ENCODE peak calls at places on chromosomes 7 and 10, in four cellular contexts. Y is GM12878, X is K562, L is HepG2. Q is an unnamed sample.

GRCh38 chr7:66344166-66344565 is 139.0 kb downstream of the TPST1 start:
- DNase-seq in X (no peak), Y (no peak), L (peak; percentile 21), Q (no peak)

GRCh38 chr7:768881-769504 is 41.9 kb upstream of the PRKAR1B start:
- DNase-seq in X (peak; percentile 32), L (no peak), Y (no peak), Q (peak; percentile 64)

GRCh38 chr7:65251851-65252620 is 121.6 kb upstream of the ZNF92 start:
- DNase-seq in X (peak; percentile 76), L (peak; percentile 53), Y (peak; percentile 27), Q (peak; percentile 87)

GRCh38 chr7:7696458-7697119 is 21.8 kb downstream of the RPA3 start:
- DNase-seq in L (peak; percentile 43), X (no peak), Y (no peak), Q (no peak)

GRCh38 chr10:90288403-90288933 is 569.4 kb downstream of the HTR7 start:
- DNase-seq in X (no peak), Y (no peak), L (no peak), Q (no peak)

GRCh38 chr7:24870766-24871165 is 109.2 kb downstream of the OSBPL3 start:
- DNase-seq in Y (no peak), L (no peak), X (no peak), Q (no peak)

GRCh38 chr7:117972606-117973005 is 99.4 kb upstream of the CTTNBP2 start:
- DNase-seq in L (no peak), Y (no peak), X (no peak), Q (no peak)

GRCh38 chr7:119377-120163 is 72.8 kb upstream of the FAM20C start:
- DNase-seq in X (no peak), Y (no peak), L (no peak), Q (no peak)

GRCh38 chr10:119191881-119192280 is 13.3 kb upstream of the PRDX3 start:
- DNase-seq in L (no peak), X (no peak), Y (no peak), Q (no peak)

GRCh38 chr10:114548662-114549061 is 109.4 kb downstream of the ABLIM1 start:
- DNase-seq in Y (no peak), X (peak; percentile 7), L (peak; percentile 80), Q (peak; percentile 50)

GRCh38 chr7:98293746-98294145 is 12.3 kb downstream of the BRI3 start:
- DNase-seq in X (no peak), Y (no peak), L (no peak), Q (no peak)

GRCh38 chr10:80411267-80411668 is 2.9 kb downstream of the PRXL2A start:
- DNase-seq in Y (no peak), L (peak; percentile 72), X (no peak), Q (no peak)

GRCh38 chr7:151181011-151181431 is 6.0 kb downstream of the ASB10 start:
- DNase-seq in X (no peak), L (no peak), Y (no peak), Q (no peak)

GRCh38 chr7:73823257-73823656 is 7.5 kb upstream of the CLDN4 start:
- DNase-seq in L (no peak), Y (no peak), X (no peak), Q (no peak)

GRCh38 chr10:32139223-32140073 is 83.2 kb upstream of the KIF5B start:
- DNase-seq in X (peak; percentile 86), L (peak; percentile 57), Y (no peak), Q (peak; percentile 74)

GRCh38 chr10:16745061-16745460 is 72.2 kb downstream of the RSU1 start:
- DNase-seq in X (no peak), L (no peak), Y (no peak), Q (no peak)

GRCh38 chr10:119957451-119957850 is 64.9 kb downstream of the SEC23IP start:
- DNase-seq in Y (no peak), L (no peak), X (no peak), Q (no peak)

GRCh38 chr10:83433705-83434104 is 705.6 kb upstream of the GHITM start:
- DNase-seq in Y (no peak), L (no peak), X (no peak), Q (no peak)

GRCh38 chr10:30384791-30385201 is 35.7 kb upstream of the MTPAP start:
- DNase-seq in Y (no peak), L (peak; percentile 24), X (no peak), Q (peak; percentile 54)

GRCh38 chr10:108039821-108040584 is 875.5 kb upstream of the SORCS1 start:
- DNase-seq in X (no peak), Y (no peak), L (no peak), Q (no peak)

GRCh38 chr10:116274141-116274861 is 1.3 kb upstream of the GFRA1 start:
- DNase-seq in L (no peak), Y (no peak), X (no peak), Q (peak; percentile 41)

GRCh38 chr10:70765794-70766594 is 19.2 kb downstream of the TBATA start:
- DNase-seq in Y (no peak), L (no peak), X (no peak), Q (no peak)

GRCh38 chr7:116588641-116589594 is 64.1 kb downstream of the CAV1 start:
- DNase-seq in Y (no peak), X (peak; percentile 63), L (peak; percentile 40), Q (no peak)

GRCh38 chr10:69086131-69086530 is 1.8 kb upstream of the SRGN start:
- DNase-seq in L (no peak), Y (no peak), X (no peak), Q (no peak)

GRCh38 chr7:18345641-18346234 is 149.8 kb upstream of the HDAC9 start:
- DNase-seq in L (peak; percentile 35), Y (no peak), X (peak; percentile 19), Q (peak; percentile 46)

GRCh38 chr7:64946772-64947171 is 43.7 kb downstream of the ZNF273 start:
- DNase-seq in L (peak; percentile 27), X (no peak), Y (no peak), Q (peak; percentile 46)

GRCh38 chr10:90317172-90317571 is 540.7 kb downstream of the HTR7 start:
- DNase-seq in X (no peak), L (no peak), Y (no peak), Q (no peak)

GRCh38 chr7:139526578-139527544 is 3.4 kb downstream of the CLEC2L start:
- DNase-seq in X (no peak), Y (no peak), L (no peak), Q (no peak)

GRCh38 chr10:69348824-69349541 is 67.7 kb downstream of the TACR2 start:
- DNase-seq in X (no peak), L (no peak), Y (no peak), Q (no peak)

GRCh38 chr7:128210590-128211570 is 30.2 kb upstream of the LEP start:
- DNase-seq in L (no peak), X (no peak), Y (no peak), Q (no peak)

GRCh38 chr7:29146082-29146706 is at the start of gene CPVL:
- DNase-seq in X (no peak), L (peak; percentile 71), Y (no peak), Q (peak; percentile 65)

GRCh38 chr10:71270301-71270777 is 48.7 kb upstream of the SLC29A3 start:
- DNase-seq in Y (no peak), X (peak; percentile 80), L (peak; percentile 56), Q (peak; percentile 72)

GRCh38 chr7:70356324-70356797 is 758.1 kb downstream of the AUTS2 start:
- DNase-seq in X (no peak), Y (no peak), L (no peak), Q (no peak)

GRCh38 chr7:84113906-84114875 is 80.4 kb downstream of the SEMA3A start:
- DNase-seq in Y (no peak), X (no peak), L (no peak), Q (no peak)

GRCh38 chr7:4129481-4130122 is 552.5 kb upstream of the FOXK1 start:
- DNase-seq in Y (no peak), L (no peak), X (no peak), Q (no peak)
- TF ChIP-seq ATF2 in Y (no peak), L (no peak), X (no peak), Q (no peak)

DNA sequence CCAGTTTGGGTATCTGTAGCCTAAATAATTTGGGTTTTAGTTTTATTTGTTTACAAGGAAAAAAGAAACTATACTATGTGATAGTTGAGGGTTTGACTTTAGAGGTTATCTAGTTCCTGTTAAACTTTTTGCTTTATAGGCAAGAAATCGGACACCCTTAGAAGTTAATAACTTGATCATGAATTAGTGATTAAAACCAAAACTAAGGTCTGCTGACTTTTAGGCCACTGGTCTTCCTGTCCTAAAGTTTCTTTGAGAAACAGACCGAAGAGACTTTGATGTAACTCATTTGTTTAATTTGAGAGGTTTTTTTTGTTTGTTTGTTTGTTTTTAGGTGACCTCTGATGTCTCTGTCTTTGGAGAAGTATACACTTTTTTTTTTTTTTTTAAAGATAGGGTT is 59.7 kb downstream of the PHTF2 start:
- DNase-seq in L (no peak), Y (no peak), X (no peak), Q (no peak)
- TF ChIP-seq ATF3 in L (no peak), Y (no peak), X (no peak), Q (no peak)

DNA sequence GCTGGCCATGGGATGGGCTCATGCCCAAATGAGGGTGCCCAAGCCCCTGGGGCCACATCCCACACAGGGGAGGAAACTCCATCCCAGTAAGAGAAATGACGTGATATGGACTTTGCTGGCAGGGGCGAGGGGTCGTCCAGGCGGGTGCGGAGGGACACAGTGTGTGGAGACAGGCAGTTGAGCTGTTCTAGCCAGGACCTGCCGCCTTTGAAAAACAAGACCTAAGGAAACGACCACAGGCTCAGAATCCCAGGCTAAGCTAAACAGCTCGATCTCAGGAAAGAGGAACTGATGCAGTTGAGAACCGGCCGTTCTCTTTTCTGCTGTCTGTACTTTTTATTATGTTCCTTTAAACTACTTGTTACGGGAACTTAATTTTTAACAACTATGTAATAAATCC is 51.1 kb upstream of the NFE2L3 start:
- DNase-seq in L (no peak), X (no peak), Y (no peak), Q (no peak)
- TF ChIP-seq NR2C2 in L (no peak), X (no peak), Y (no peak), Q (no peak)

GRCh38 chr7:101017099-101017777 is 2.6 kb upstream of the MUC17 start:
- DNase-seq in Y (peak; percentile 36), L (peak; percentile 62), X (peak; percentile 89), Q (peak; percentile 56)

GRCh38 chr7:101021703-101022102 is 1.8 kb downstream of the MUC17 start:
- DNase-seq in X (peak; percentile 5), Y (no peak), L (no peak), Q (no peak)

GRCh38 chr7:101015626-101016025 is 4.3 kb upstream of the MUC17 start:
- DNase-seq in L (no peak), X (peak; percentile 10), Y (no peak), Q (no peak)

GRCh38 chr7:101020444-101020843 is 563 bp downstream of the MUC17 start:
- DNase-seq in L (no peak), Y (no peak), X (peak; percentile 5), Q (no peak)

DNA sequence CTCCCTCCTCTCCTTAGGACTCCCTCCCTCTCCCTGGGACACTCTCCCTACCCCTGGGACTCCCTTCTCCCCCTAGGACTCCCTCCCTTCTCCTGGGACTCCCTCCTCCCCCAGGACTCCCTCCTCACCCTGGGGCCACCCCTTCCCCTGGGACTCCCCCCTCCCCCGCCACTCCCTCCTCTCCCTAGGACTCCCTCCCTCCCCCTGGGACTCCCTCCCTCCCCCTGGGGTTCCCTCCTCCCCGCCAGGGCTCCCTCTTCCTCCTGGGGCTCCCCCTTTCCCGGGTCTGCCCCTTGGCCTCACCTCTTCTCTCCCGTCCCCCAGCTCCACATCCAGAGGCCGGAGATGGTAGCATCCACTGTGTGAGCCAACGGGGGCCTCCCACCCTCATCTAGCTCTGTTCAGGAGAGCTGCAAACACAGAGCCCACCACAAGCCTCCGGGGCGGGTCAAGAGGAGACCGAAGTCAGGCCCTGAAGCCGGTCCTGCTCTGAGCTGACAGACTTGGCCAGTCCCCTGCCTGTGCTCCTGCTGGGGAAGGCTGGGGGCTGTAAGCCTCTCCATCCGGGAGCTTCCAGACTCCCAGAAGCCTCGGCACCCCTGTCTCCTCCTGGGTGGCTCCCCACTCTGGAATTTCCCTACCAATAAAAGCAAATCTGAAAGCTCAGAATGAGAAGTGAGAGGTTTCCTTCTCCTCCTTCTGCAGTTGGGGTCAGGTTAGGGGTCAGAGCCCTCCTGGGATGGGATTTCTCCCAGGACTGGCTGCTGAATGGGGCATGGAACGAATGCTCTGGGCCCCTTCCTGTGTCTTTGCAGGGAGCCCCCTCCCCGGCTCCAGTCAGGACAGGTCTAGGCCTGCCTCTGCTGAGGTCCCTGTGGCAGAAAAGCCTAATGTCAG is 1.4 kb upstream of the MUC17 start:
- DNase-seq in X (peak; percentile 54), Y (no peak), L (no peak), Q (peak; percentile 56)
- TF ChIP-seq ATF2 in X (no peak), Y (no peak), L (no peak), Q (no peak)